ENCODE peak calls at places on chromosomes 5 and 9, in six cellular contexts. O is adipocyte, G is colonic mucosa, D is NT2/D1, V is GM23248, Q is upper lobe of right lung. E is an unnamed sample.

GRCh38 chr5:45038366-45038987 is 229.7 kb downstream of the MRPS30 start:
- DNase-seq in O (peak; percentile 30), G (no peak), D (peak; percentile 28), V (peak; percentile 48), Q (no peak), E (no peak)

GRCh38 chr5:122091942-122092600 is 14.0 kb upstream of the LOX start:
- DNase-seq in O (peak; percentile 79), G (no peak), D (no peak), V (peak; percentile 81), Q (no peak), E (no peak)

GRCh38 chr5:143190260-143190810 is 213.2 kb downstream of the NR3C1 start:
- DNase-seq in O (no peak), G (no peak), D (no peak), V (no peak), Q (no peak), E (no peak)

GRCh38 chr9:130159814-130160670 is 12.2 kb upstream of the NCS1 start:
- DNase-seq in O (no peak), G (no peak), D (no peak), V (no peak), Q (no peak), E (no peak)

GRCh38 chr9:14616188-14616982 is 76.8 kb downstream of the ZDHHC21 start:
- DNase-seq in O (peak; percentile 79), G (no peak), D (peak; percentile 22), V (peak; percentile 78), Q (no peak), E (no peak)

GRCh38 chr9:27534658-27535209 is 5.1 kb upstream of the MOB3B start:
- DNase-seq in O (no peak), G (no peak), D (no peak), V (no peak), Q (no peak), E (no peak)

GRCh38 chr9:116933251-116933650 is 246.1 kb downstream of the TRIM32 start:
- DNase-seq in O (no peak), G (no peak), D (no peak), V (no peak), Q (no peak), E (no peak)

GRCh38 chr5:150301170-150301505 is 1.6 kb downstream of the ARSI start:
- DNase-seq in O (peak; percentile 44), G (no peak), D (no peak), V (peak; percentile 26), Q (no peak), E (peak; percentile 41)

GRCh38 chr5:72543365-72543764 is 36.2 kb upstream of the ZNF366 start:
- DNase-seq in O (peak; percentile 72), G (no peak), D (no peak), V (peak; percentile 63), Q (no peak), E (no peak)

GRCh38 chr9:546797-547223 is 294.7 kb upstream of the DMRT1 start:
- DNase-seq in O (peak; percentile 46), G (no peak), D (peak; percentile 9), V (peak; percentile 15), Q (no peak), E (peak; percentile 55)

GRCh38 chr5:69271376-69271775 is 36.7 kb downstream of the CDK7 start:
- DNase-seq in O (peak; percentile 57), G (peak; percentile 31), D (no peak), V (peak; percentile 77), Q (no peak), E (no peak)

DNA sequence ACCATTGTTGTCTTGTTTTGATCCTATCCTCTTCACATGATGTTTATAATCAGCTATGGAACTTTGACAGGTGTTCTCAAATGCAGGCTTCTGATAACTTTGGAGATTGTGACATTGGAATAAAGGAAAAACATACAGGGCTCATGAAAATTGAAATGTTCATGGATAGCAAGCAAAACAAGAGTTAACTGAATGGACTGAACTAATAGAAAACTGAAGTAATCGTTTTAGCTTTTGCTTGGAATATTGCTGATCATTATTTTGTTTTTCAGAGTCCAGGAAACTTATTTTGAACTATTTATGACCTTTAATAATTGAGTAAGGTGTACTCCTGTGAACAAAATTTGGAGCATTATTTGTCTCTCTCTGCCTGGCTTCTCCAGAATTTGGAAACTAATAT is 436.7 kb upstream of the CDH9 start:
- DNase-seq in O (no peak), G (no peak), D (no peak), V (no peak), Q (no peak), E (no peak)
- H3K9me3 ChIP-seq in O (peaks cover 14% of the 10 kb centered on the region), G (no peaks in the 10 kb centered on the region), D (peaks cover 36% of the 10 kb centered on the region), V (no peaks in the 10 kb centered on the region), Q (no peaks in the 10 kb centered on the region), E (no peaks in the 10 kb centered on the region)

GRCh38 chr9:18359335-18359734 is 114.6 kb upstream of the ADAMTSL1 start:
- DNase-seq in O (peak; percentile 42), G (no peak), D (no peak), V (peak; percentile 90), Q (no peak), E (no peak)

GRCh38 chr9:18353473-18353872 is 120.5 kb upstream of the ADAMTSL1 start:
- DNase-seq in O (no peak), G (no peak), D (no peak), V (no peak), Q (no peak), E (no peak)

GRCh38 chr9:18358325-18358724 is 115.6 kb upstream of the ADAMTSL1 start:
- DNase-seq in O (no peak), G (no peak), D (no peak), V (peak; percentile 38), Q (no peak), E (no peak)

GRCh38 chr9:18360005-18360404 is 113.9 kb upstream of the ADAMTSL1 start:
- DNase-seq in O (no peak), G (no peak), D (no peak), V (no peak), Q (no peak), E (no peak)

GRCh38 chr9:18357321-18357720 is 116.6 kb upstream of the ADAMTSL1 start:
- DNase-seq in O (peak; percentile 56), G (no peak), D (no peak), V (no peak), Q (no peak), E (no peak)
- H3K9me3 ChIP-seq in O (no peaks in the 10 kb centered on the region), G (no peaks in the 10 kb centered on the region), D (peaks cover 6% of the 10 kb centered on the region), V (no peaks in the 10 kb centered on the region), Q (no peaks in the 10 kb centered on the region), E (no peaks in the 10 kb centered on the region)

GRCh38 chr5:180251887-180252286 is 40.0 kb downstream of the MAPK9 start:
- DNase-seq in O (no peak), G (no peak), D (no peak), V (no peak), Q (no peak), E (no peak)
- H3K9me3 ChIP-seq in O (peaks cover 99% of the 10 kb centered on the region), G (peaks cover 12% of the 10 kb centered on the region), D (peaks cover 86% of the 10 kb centered on the region), V (no peaks in the 10 kb centered on the region), Q (peaks cover 68% of the 10 kb centered on the region), E (no peaks in the 10 kb centered on the region)

GRCh38 chr5:178993955-178994579 is 1.1 kb downstream of the GRM6 start:
- DNase-seq in O (no peak), G (no peak), D (no peak), V (no peak), Q (no peak), E (no peak)
- H3K9me3 ChIP-seq in O (peaks cover 9% of the 10 kb centered on the region), G (no peaks in the 10 kb centered on the region), D (no peaks in the 10 kb centered on the region), V (no peaks in the 10 kb centered on the region), Q (no peaks in the 10 kb centered on the region), E (no peaks in the 10 kb centered on the region)

DNA sequence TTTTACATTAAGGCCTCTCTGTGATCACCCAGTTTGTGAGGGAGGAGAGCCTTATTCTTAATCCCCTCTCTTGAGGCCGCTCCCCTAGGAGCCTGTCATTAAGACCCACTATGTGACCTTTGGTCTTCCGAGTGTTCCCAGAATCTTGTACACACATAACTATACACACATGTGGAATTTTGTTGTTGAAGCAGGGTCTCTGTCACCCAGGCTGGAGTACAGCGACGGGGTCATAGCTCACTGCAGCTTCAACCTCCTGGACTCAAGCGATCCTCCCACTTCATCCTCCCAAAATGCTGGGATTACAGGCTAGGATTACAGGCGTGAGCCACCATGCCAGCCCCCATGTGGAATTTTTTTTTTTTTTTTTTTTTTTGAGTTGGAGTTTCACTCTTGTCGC is 14.8 kb upstream of the PHYHD1 start:
- DNase-seq in O (no peak), G (no peak), D (no peak), V (no peak), Q (no peak), E (no peak)
- H3K9me3 ChIP-seq in O (no peaks in the 10 kb centered on the region), G (no peaks in the 10 kb centered on the region), D (no peaks in the 10 kb centered on the region), V (no peaks in the 10 kb centered on the region), Q (no peaks in the 10 kb centered on the region), E (no peaks in the 10 kb centered on the region)

DNA sequence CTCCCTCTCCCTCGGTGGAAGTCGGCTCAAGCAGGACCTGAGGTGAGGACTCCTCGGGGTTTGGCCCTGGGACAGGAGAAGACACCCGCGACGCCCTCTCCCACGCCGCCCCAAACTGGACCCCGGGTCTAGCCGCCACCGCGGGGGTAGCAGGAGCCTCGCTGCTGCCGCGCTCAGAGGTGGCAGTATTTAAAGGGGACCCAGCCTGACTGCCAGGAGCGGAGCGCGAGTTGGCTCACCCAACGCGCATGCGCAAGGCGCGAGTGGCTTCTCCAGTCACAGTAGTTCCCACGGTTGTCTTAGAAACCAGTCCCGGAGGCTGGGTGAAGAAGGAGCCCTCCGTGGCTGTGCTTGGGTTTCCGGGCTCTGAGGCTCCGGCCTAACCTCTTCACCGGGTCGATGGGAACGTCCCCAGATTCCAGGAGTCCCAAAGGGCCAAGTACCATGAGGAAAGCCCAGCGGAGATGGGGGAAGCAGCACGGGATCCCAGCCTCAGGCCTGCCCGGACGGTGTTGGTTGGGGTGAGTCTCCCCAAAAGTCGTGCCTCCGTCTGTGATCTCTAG is 477.8 kb downstream of the SPATA31A7 start:
- DNase-seq in O (no peak), G (no peak), D (no peak), V (no peak), Q (peak; percentile 52), E (peak; percentile 7)
- H3K9me3 ChIP-seq in O (no peaks in the 10 kb centered on the region), G (no peaks in the 10 kb centered on the region), D (no peaks in the 10 kb centered on the region), V (no peaks in the 10 kb centered on the region), Q (no peaks in the 10 kb centered on the region), E (no peaks in the 10 kb centered on the region)

GRCh38 chr5:117713585-117714198 is 1139.1 kb upstream of the SEMA6A start:
- DNase-seq in O (peak; percentile 9), G (no peak), D (no peak), V (no peak), Q (no peak), E (no peak)
- H3K9me3 ChIP-seq in O (peaks cover 32% of the 10 kb centered on the region), G (no peaks in the 10 kb centered on the region), D (peaks cover 29% of the 10 kb centered on the region), V (peaks cover 2% of the 10 kb centered on the region), Q (peaks cover 18% of the 10 kb centered on the region), E (no peaks in the 10 kb centered on the region)

GRCh38 chr5:141356950-141357349 is 2.1 kb downstream of the PCDHGA4 start:
- DNase-seq in O (no peak), G (no peak), D (no peak), V (no peak), Q (no peak), E (no peak)
- H3K9me3 ChIP-seq in O (peaks cover 66% of the 10 kb centered on the region), G (no peaks in the 10 kb centered on the region), D (peaks cover 37% of the 10 kb centered on the region), V (peaks cover 3% of the 10 kb centered on the region), Q (peaks cover 20% of the 10 kb centered on the region), E (no peaks in the 10 kb centered on the region)

GRCh38 chr9:127517620-127518019 is 66.3 kb downstream of the LRSAM1 start:
- DNase-seq in O (no peak), G (no peak), D (no peak), V (no peak), Q (no peak), E (no peak)
- H3K9me3 ChIP-seq in O (no peaks in the 10 kb centered on the region), G (no peaks in the 10 kb centered on the region), D (peaks cover 6% of the 10 kb centered on the region), V (no peaks in the 10 kb centered on the region), Q (no peaks in the 10 kb centered on the region), E (no peaks in the 10 kb centered on the region)

E was measured in uterus.